ENCODE peak calls at places on chromosomes 1 and 21, in five cellular contexts. X is stimulated activated CD8-positive, alpha-beta memory T cell treated with anti-CD3 and anti-CD28 coated beads, Interleukin-12 subunit alpha, Interleukin-12 subunit beta, amount 100 ng/mL, for 4 hours; L is hepatocyte; K is cardiac fibroblast; H is activated naive CD4-positive, alpha-beta T cell treated with Interleukin-2 at 50 U/mL for 16 hours. U is an unnamed sample.

GRCh38 chr1:149884433-149885363 is 14.7 kb upstream of the BOLA1 start:
- DNase-seq in H (no peak), X (no peak), L (peak; percentile 28), K (peak; percentile 51), U (no peak)

GRCh38 chr1:71311396-71311795 is 230.6 kb upstream of the ZRANB2 start:
- DNase-seq in H (no peak), K (peak; percentile 25), L (no peak), X (no peak), U (no peak)

GRCh38 chr1:23050201-23050600 is 30.9 kb downstream of the KDM1A start:
- DNase-seq in X (no peak), L (no peak), K (no peak), H (no peak), U (no peak)

GRCh38 chr1:248576219-248576980 is 1.8 kb upstream of the OR2T34 start:
- DNase-seq in L (no peak), H (no peak), K (no peak), X (no peak), U (no peak)

GRCh38 chr1:205543351-205544305 is 39.2 kb downstream of the CDK18 start:
- DNase-seq in K (peak; percentile 96), X (no peak), H (no peak), L (peak; percentile 81), U (no peak)

GRCh38 chr1:117427297-117427696 is 60.0 kb downstream of the MAN1A2 start:
- DNase-seq in X (no peak), L (no peak), K (no peak), H (no peak), U (no peak)

GRCh38 chr1:232923739-232924386 is 26.5 kb upstream of the NTPCR start:
- DNase-seq in L (no peak), K (peak; percentile 3), H (peak; percentile 46), X (no peak), U (no peak)

GRCh38 chr1:115377411-115377810 is 39.4 kb upstream of the NGF start:
- DNase-seq in K (peak; percentile 41), X (no peak), L (no peak), H (no peak), U (no peak)

GRCh38 chr1:42960693-42961559 is 2.3 kb upstream of the SLC2A1 start:
- DNase-seq in L (no peak), X (no peak), K (no peak), H (no peak), U (no peak)

GRCh38 chr1:154990276-154990675 is 3.1 kb upstream of the LENEP start:
- DNase-seq in K (no peak), X (no peak), H (no peak), L (no peak), U (no peak)

GRCh38 chr21:32131960-32132359 is 146.9 kb downstream of the MIS18A start:
- DNase-seq in X (no peak), K (peak; percentile 24), L (peak; percentile 43), H (no peak), U (no peak)

GRCh38 chr1:247111259-247111635 is 7.1 kb upstream of the ZNF669 start:
- DNase-seq in K (no peak), X (no peak), L (peak; percentile 50), H (no peak), U (no peak)

GRCh38 chr1:31669786-31670582 is 25.3 kb upstream of the PEF1 start:
- DNase-seq in X (no peak), K (peak; percentile 63), L (peak; percentile 67), H (peak; percentile 9), U (no peak)

GRCh38 chr1:150764617-150765090 is 924 bp downstream of the CTSS start:
- DNase-seq in L (peak; percentile 16), H (no peak), X (no peak), K (peak; percentile 94), U (no peak)

GRCh38 chr1:7470904-7471638 is 300.0 kb upstream of the VAMP3 start:
- DNase-seq in K (peak; percentile 98), L (peak; percentile 85), H (no peak), X (no peak), U (no peak)

GRCh38 chr1:230922620-230923019 is 54.3 kb upstream of the C1orf198 start:
- DNase-seq in K (no peak), X (no peak), L (no peak), H (no peak), U (no peak)

GRCh38 chr1:4654764-4655673 is 610 bp downstream of the AJAP1 start:
- DNase-seq in H (no peak), L (peak; percentile 37), X (no peak), K (no peak), U (no peak)

GRCh38 chr1:224684920-224685547 is 68.9 kb downstream of the CNIH3 start:
- DNase-seq in X (no peak), H (no peak), L (no peak), K (no peak), U (no peak)

GRCh38 chr1:31855038-31855845 is 39.4 kb upstream of the SPOCD1 start:
- DNase-seq in H (no peak), X (no peak), L (peak; percentile 67), K (peak; percentile 55), U (no peak)

GRCh38 chr1:88867743-88868521 is 23.4 kb downstream of the GTF2B start:
- DNase-seq in K (peak; percentile 71), H (no peak), L (no peak), X (no peak), U (no peak)

GRCh38 chr1:88562991-88563390 is 121.1 kb upstream of the PKN2 start:
- DNase-seq in X (no peak), H (no peak), K (no peak), L (no peak), U (no peak)

GRCh38 chr1:154407021-154407865 is 2.1 kb downstream of the IL6R start:
- DNase-seq in K (no peak), H (peak; percentile 55), X (no peak), L (no peak), U (no peak)

GRCh38 chr1:66564250-66564649 is 30.3 kb downstream of the SGIP1 start:
- DNase-seq in K (peak; percentile 100), H (no peak), X (no peak), L (no peak), U (no peak)

GRCh38 chr1:97433520-97434175 is 487.2 kb downstream of the DPYD start:
- DNase-seq in L (peak; percentile 10), X (no peak), K (peak; percentile 89), H (no peak), U (no peak)

GRCh38 chr1:10511494-10511885 is 36.7 kb downstream of the PEX14 start:
- DNase-seq in X (no peak), L (no peak), K (no peak), H (no peak), U (no peak)

GRCh38 chr21:38938343-38938742 is 132.6 kb downstream of the ETS2 start:
- DNase-seq in L (no peak), K (peak; percentile 52), H (no peak), X (no peak), U (no peak)

GRCh38 chr21:44958471-44959191 is 18.8 kb downstream of the SLX9 start:
- DNase-seq in L (peak; percentile 50), K (peak; percentile 89), H (no peak), X (no peak), U (no peak)

GRCh38 chr1:204688007-204688406 is 2.5 kb upstream of the LRRN2 start:
- DNase-seq in K (no peak), X (no peak), H (no peak), L (no peak), U (no peak)

GRCh38 chr1:70143052-70143659 is 62.2 kb downstream of the LRRC40 start:
- DNase-seq in L (no peak), X (no peak), K (peak; percentile 72), H (no peak), U (no peak)

GRCh38 chr1:227192163-227192562 is 126.1 kb downstream of the CDC42BPA start:
- DNase-seq in H (peak; percentile 40), K (peak; percentile 97), X (no peak), L (peak; percentile 17), U (no peak)

GRCh38 chr1:170668301-170668789 is 4.4 kb downstream of the PRRX1 start:
- DNase-seq in X (no peak), K (peak; percentile 56), L (no peak), H (no peak), U (no peak)

GRCh38 chr1:90402893-90403849 is 313.9 kb downstream of the BARHL2 start:
- DNase-seq in K (peak; percentile 97), L (peak; percentile 87), X (no peak), H (no peak), U (peak; percentile 4)

GRCh38 chr1:44817771-44818495 is 9.6 kb downstream of the BTBD19 start:
- DNase-seq in X (no peak), H (no peak), L (no peak), K (no peak), U (no peak)

GRCh38 chr1:221343106-221343505 is 398.8 kb downstream of the DUSP10 start:
- DNase-seq in K (no peak), H (no peak), X (no peak), L (no peak), U (no peak)

GRCh38 chr1:6599141-6599975 is 3.3 kb downstream of the KLHL21 start:
- DNase-seq in X (peak; percentile 49), L (no peak), H (peak; percentile 70), K (no peak), U (no peak)

GRCh38 chr1:36107394-36107793 is 17.6 kb downstream of the COL8A2 start:
- DNase-seq in X (no peak), L (no peak), H (no peak), K (no peak), U (no peak)

GRCh38 chr1:223752721-223753515 is 40.6 kb downstream of the CAPN2 start:
- DNase-seq in L (no peak), X (no peak), H (no peak), K (no peak), U (no peak)

GRCh38 chr1:202054094-202054493 is 43.7 kb downstream of the ELF3 start:
- DNase-seq in L (no peak), K (no peak), X (no peak), H (no peak), U (no peak)

GRCh38 chr1:53959664-53960250 is 13.6 kb downstream of the LRRC42 start:
- DNase-seq in H (no peak), K (peak; percentile 48), X (no peak), L (no peak), U (no peak)

U was measured in NCI-H1930.